ENCODE peak calls at places on chromosome 2, in seven cellular contexts. W, Y, R, O, U, M and C are unnamed samples.

GRCh38 chr2:163552758-163553157 is 183.1 kb downstream of the FIGN start:
- DNase-seq in W (no peak), Y (no peak), R (no peak), O (no peak), U (no peak), M (no peak), C (no peak)

GRCh38 chr2:73292906-73293533 is 328 bp downstream of the EGR4 start:
- DNase-seq in W (no peak), Y (no peak), R (no peak), O (no peak), U (no peak), M (no peak), C (no peak)

GRCh38 chr2:188199716-188200128 is 92.0 kb upstream of the GULP1 start:
- DNase-seq in W (no peak), Y (peak; percentile 84), R (no peak), O (peak; percentile 90), U (peak; percentile 79), M (peak; percentile 64), C (no peak)

GRCh38 chr2:159208449-159208848 is 78.1 kb downstream of the WDSUB1 start:
- DNase-seq in W (no peak), Y (peak; percentile 26), R (no peak), O (no peak), U (no peak), M (peak; percentile 39), C (no peak)

GRCh38 chr2:98458207-98458606 is 13.5 kb downstream of the INPP4A start:
- DNase-seq in W (no peak), Y (peak; percentile 68), R (no peak), O (peak; percentile 60), U (peak; percentile 45), M (no peak), C (no peak)

GRCh38 chr2:218375212-218375611 is 6.9 kb upstream of the SLC11A1 start:
- DNase-seq in W (no peak), Y (no peak), R (no peak), O (peak; percentile 69), U (peak; percentile 62), M (no peak), C (no peak)

GRCh38 chr2:13046557-13047165 is 329.9 kb downstream of the TRIB2 start:
- DNase-seq in W (no peak), Y (peak; percentile 49), R (no peak), O (peak; percentile 24), U (peak; percentile 20), M (no peak), C (no peak)

GRCh38 chr2:98908909-98909308 is 27.1 kb downstream of the CRACDL start:
- DNase-seq in W (no peak), Y (no peak), R (no peak), O (peak; percentile 52), U (peak; percentile 34), M (no peak), C (peak; percentile 30)

GRCh38 chr2:104758199-104758620 is 95.7 kb upstream of the POU3F3 start:
- DNase-seq in W (peak; percentile 67), Y (peak; percentile 51), R (peak; percentile 89), O (no peak), U (no peak), M (peak; percentile 86), C (peak; percentile 77)

GRCh38 chr2:1020206-1020605 is 69.6 kb downstream of the SNTG2 start:
- DNase-seq in W (no peak), Y (no peak), R (no peak), O (no peak), U (no peak), M (no peak), C (no peak)

GRCh38 chr2:173300458-173300857 is 54.2 kb upstream of the CDCA7 start:
- DNase-seq in W (no peak), Y (peak; percentile 95), R (no peak), O (no peak), U (no peak), M (peak; percentile 69), C (no peak)

GRCh38 chr2:183680573-183680972 is 556.3 kb downstream of the NUP35 start:
- DNase-seq in W (no peak), Y (no peak), R (no peak), O (no peak), U (no peak), M (no peak), C (no peak)

GRCh38 chr2:183678908-183679307 is 554.7 kb downstream of the NUP35 start:
- DNase-seq in W (no peak), Y (no peak), R (peak; percentile 72), O (no peak), U (no peak), M (no peak), C (peak; percentile 60)

GRCh38 chr2:183684686-183685085 is 560.4 kb downstream of the NUP35 start:
- DNase-seq in W (no peak), Y (no peak), R (no peak), O (no peak), U (no peak), M (no peak), C (no peak)
- H3K4ac ChIP-seq in W (no peak overlapping the region), Y (no peak overlapping the region), R (no peak overlapping the region), O (no peak overlapping the region), U (no peak overlapping the region), M (no peak overlapping the region), C (no peak overlapping the region)

GRCh38 chr2:2501454-2502108 is 170.5 kb upstream of the MYT1L start:
- DNase-seq in W (no peak), Y (no peak), R (no peak), O (no peak), U (no peak), M (no peak), C (no peak)
- H3K4ac ChIP-seq in W (no peak overlapping the region), Y (no peak overlapping the region), R (no peak overlapping the region), O (no peak overlapping the region), U (no peak overlapping the region), M (no peak overlapping the region), C (no peak overlapping the region)

DNA sequence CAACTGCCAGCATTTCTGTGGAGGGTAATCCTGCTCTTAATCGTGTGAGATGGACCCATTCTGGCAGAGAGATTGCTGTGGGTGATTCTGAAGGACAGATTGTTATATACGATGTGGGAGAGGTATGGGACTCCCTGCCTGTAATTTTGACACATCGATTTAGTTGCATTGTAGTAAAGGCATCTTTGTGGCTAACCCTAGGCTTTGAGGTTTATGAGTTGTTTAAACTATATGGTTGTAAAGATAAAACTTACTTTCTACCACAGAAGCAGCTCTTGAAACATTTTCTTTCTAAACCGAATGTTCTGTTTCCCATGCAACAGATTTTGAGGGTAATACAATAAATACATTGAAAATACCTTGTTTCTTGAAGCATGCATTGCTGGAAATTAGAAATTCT is 58.5 kb downstream of the DYNC1I2 start:
- DNase-seq in W (no peak), Y (no peak), R (no peak), O (no peak), U (no peak), M (no peak), C (no peak)
- H3K4ac ChIP-seq in W (no peak overlapping the region), Y (no peak overlapping the region), R (no peak overlapping the region), O (no peak overlapping the region), U (no peak overlapping the region), M (no peak overlapping the region), C (no peak overlapping the region)

DNA sequence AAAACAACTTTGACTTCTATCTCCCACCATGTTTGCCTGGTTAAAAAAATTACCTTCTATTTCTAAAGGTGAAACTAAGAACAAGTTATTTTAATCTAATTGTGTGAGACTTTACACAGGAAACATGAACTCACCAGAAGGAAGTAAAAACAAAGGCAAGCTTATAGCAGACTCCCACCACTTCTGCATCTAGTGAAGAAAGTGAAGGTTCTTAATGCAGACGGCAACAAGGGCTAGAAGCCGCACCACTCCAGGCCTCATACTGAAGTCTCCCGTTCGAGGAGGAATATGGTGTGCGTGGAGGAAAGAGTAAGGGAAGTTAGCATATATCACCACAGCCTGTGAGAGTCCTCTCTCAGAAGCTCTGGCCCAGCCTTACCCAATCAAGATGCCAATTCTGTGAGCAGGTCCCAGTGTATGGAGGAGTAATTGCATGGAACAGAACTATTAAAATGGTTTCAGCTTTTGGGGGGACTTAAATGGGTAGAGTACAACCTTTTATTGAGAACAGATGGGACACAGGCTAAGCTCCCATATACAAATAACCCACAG is 958.7 kb downstream of the BCL11A start:
- DNase-seq in W (no peak), Y (no peak), R (no peak), O (no peak), U (no peak), M (no peak), C (no peak)
- H3K4ac ChIP-seq in W (no peak overlapping the region), Y (no peak overlapping the region), R (no peak overlapping the region), O (no peak overlapping the region), U (no peak overlapping the region), M (no peak overlapping the region), C (no peak overlapping the region)

GRCh38 chr2:223072826-223073225 is 20.8 kb downstream of the KCNE4 start:
- DNase-seq in W (no peak), Y (no peak), R (no peak), O (no peak), U (no peak), M (no peak), C (no peak)
- H3K4ac ChIP-seq in W (no peak overlapping the region), Y (no peak overlapping the region), R (no peak overlapping the region), O (no peak overlapping the region), U (no peak overlapping the region), M (no peak overlapping the region), C (no peak overlapping the region)

DNA sequence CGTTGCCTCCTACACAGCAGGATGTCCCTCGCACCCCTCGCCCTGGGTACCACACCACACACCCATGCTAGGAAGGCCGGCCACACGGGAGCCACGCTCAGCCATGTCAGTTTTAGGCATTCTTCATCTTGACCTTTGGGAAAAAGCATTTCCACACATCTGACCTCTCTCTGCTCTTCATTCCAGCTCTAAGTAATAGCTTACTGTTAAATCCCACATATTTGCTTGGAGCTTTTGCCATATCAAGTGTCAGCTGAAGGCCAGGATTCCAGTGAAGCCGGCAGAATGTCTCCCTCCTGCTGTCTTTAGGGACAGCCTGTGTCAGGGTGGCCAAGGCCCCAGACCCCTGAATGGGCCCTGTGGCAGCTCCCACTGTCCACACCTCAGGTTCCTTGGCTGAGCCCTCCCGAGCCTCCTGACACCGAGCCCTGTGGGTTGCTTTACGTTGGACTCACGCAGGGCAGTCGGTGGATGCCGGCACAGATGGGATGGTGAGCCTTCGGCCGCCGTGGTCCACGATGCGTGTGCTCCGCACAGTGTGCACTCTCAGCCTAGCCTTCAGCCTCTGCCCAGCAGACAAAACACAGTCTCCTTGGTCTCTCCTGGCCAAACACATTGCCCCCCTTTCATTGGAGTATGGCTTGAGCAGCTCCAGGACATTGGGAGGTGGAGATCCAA is 202.0 kb downstream of the SEPTIN10 start:
- DNase-seq in W (no peak), Y (no peak), R (no peak), O (no peak), U (no peak), M (no peak), C (no peak)
- H3K4ac ChIP-seq in W (peak overlapping the region; percentile 77), Y (no peak overlapping the region), R (no peak overlapping the region), O (no peak overlapping the region), U (no peak overlapping the region), M (no peak overlapping the region), C (no peak overlapping the region)

DNA sequence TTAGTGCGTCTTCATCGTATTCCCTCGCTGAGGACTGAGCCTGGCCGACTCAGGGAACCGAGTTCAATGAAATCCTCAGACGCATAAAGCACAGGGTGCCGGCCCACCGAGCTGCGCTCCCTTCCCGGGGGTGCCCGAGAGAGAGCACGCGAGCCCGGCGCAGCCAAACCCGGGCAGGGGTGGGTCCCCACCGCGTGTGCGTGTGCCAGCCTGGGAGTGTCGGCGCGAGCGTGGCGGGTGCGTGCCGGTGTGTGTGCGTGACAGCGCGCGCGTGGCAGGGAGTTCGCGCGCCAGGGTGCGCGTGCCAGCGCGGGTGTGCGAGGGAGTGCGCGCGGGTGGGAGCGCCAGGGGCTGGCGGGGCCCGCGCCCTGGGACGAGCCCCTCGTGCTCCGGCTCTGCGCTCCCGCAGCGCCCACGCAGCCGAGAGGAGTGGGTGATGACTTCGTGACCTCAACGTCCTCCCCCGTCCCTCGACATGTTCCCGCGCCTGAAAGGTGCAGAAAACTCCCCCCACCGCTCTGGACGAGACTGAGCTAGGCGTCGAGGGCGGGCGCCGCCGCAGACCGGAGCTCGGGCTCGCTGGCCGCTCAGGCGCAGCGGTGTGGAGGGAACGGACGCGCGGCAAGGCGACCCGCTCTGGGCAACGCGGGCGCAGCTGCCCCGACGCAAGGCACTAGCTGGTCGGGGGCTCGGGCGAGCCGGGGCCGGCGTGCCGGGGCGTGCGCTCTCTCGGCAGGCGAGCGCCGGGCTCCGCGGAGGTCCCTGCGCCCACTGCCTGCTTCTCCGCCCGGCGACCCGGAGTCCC is 583.0 kb downstream of the ZEB2 start:
- DNase-seq in W (peak; percentile 47), Y (no peak), R (peak; percentile 57), O (peak; percentile 31), U (peak; percentile 45), M (peak; percentile 70), C (peak; percentile 77)
- H3K4ac ChIP-seq in W (peak overlapping the region; percentile 97), Y (no peak overlapping the region), R (no peak overlapping the region), O (peak overlapping the region; percentile 96), U (peak overlapping the region; percentile 64), M (no peak overlapping the region), C (peak overlapping the region; percentile 59)